ENCODE peak calls at places on chromosomes 5 and 9, in five cellular contexts. Q, F, W, Y and E are unnamed samples.

GRCh38 chr9:109556061-109556460 is 58.0 kb upstream of the PTPN3 start:
- DNase-seq in Q (peak; percentile 20), F (no peak), W (no peak), Y (no peak), E (no peak)

GRCh38 chr9:12933957-12934356 is 159.1 kb downstream of the LURAP1L start:
- DNase-seq in Q (peak; percentile 47), F (no peak), W (no peak), Y (no peak), E (no peak)

GRCh38 chr9:13266172-13266571 is 13.3 kb downstream of the MPDZ start:
- DNase-seq in Q (no peak), F (peak; percentile 1), W (no peak), Y (no peak), E (no peak)

GRCh38 chr5:170144286-170145023 is 38.8 kb downstream of the FOXI1 start:
- DNase-seq in Q (no peak), F (no peak), W (no peak), Y (no peak), E (no peak)

GRCh38 chr9:133683494-133684460 is 47.6 kb downstream of the DBH start:
- DNase-seq in Q (no peak), F (no peak), W (no peak), Y (peak; percentile 29), E (no peak)

GRCh38 chr5:133993563-133993962 is 11.2 kb downstream of the VDAC1 start:
- DNase-seq in Q (no peak), F (no peak), W (no peak), Y (no peak), E (no peak)

GRCh38 chr5:179827684-179828083 is 7.0 kb downstream of the SQSTM1 start:
- DNase-seq in Q (no peak), F (no peak), W (no peak), Y (no peak), E (peak; percentile 33)

GRCh38 chr5:56862909-56863308 is 46.5 kb upstream of the SETD9 start:
- DNase-seq in Q (no peak), F (no peak), W (no peak), Y (no peak), E (no peak)